ENCODE peak calls at places on chromosome 9, in ten cellular contexts. D is heart right ventricle; L is NCI-H1436; T is A549; X is T follicular helper cell; R is fibroblast of the conjunctiva; G is EH; C is G401; J is ELF-1; P is CD4-positive, alpha-beta T cell. K is an unnamed sample.

GRCh38 chr9:127567119-127567897 is 44.8 kb upstream of the STXBP1 start:
- DNase-seq in P (no peak), R (no peak), X (no peak), D (peak), G (peak), C (peak), L (no peak), T (peak), J (peak), K (peak)

GRCh38 chr9:97615439-97616072 is 17.6 kb downstream of the TSTD2 start:
- DNase-seq in T (peak), G (peak), P (peak), J (no peak), D (peak), R (peak), C (peak), L (peak), X (peak), K (peak)

GRCh38 chr9:34203275-34204010 is 24.6 kb downstream of the UBAP1 start:
- DNase-seq in D (no peak), X (no peak), T (no peak), L (no peak), P (no peak), R (no peak), C (no peak), J (no peak), G (no peak), K (no peak)

GRCh38 chr9:137083418-137084004 is 3.3 kb upstream of the MAN1B1 start:
- DNase-seq in R (peak), T (peak), P (no peak), J (peak), L (no peak), G (peak), C (peak), D (no peak), X (no peak), K (peak)

GRCh38 chr9:38226491-38226951 is 157.5 kb upstream of the SHB start:
- DNase-seq in D (no peak), P (no peak), X (no peak), G (no peak), L (no peak), T (peak), R (no peak), J (peak), C (no peak), K (peak)

GRCh38 chr9:101528015-101528414 is 5.6 kb upstream of the RNF20 start:
- DNase-seq in P (no peak), D (no peak), C (no peak), L (no peak), X (no peak), T (no peak), R (no peak), G (no peak), J (no peak), K (no peak)

GRCh38 chr9:107638922-107639321 is 149.4 kb upstream of the KLF4 start:
- DNase-seq in J (no peak), X (no peak), R (peak), P (no peak), T (peak), L (peak), G (peak), D (peak), C (no peak), K (no peak)

GRCh38 chr9:128689820-128690683 is 1.0 kb downstream of the SET start:
- DNase-seq in R (no peak), G (peak), L (peak), T (peak), P (peak), J (peak), C (peak), X (peak), D (peak), K (peak)

GRCh38 chr9:103681435-103681834 is 412.7 kb upstream of the SMC2 start:
- DNase-seq in C (no peak), J (no peak), G (no peak), D (no peak), R (no peak), X (no peak), P (no peak), L (no peak), T (no peak), K (no peak)

GRCh38 chr9:124735121-124735520 is 36.0 kb downstream of the NR6A1 start:
- DNase-seq in G (peak), P (no peak), R (no peak), C (no peak), D (no peak), X (no peak), J (peak), L (no peak), T (no peak), K (peak)

GRCh38 chr9:82492274-82492673 is 503.7 kb downstream of the SPATA31D1 start:
- DNase-seq in L (no peak), T (no peak), J (no peak), D (no peak), X (no peak), C (no peak), G (no peak), R (no peak), P (no peak), K (no peak)

K was measured in M059J.